ENCODE peak calls at places on chromosome 17, in five cellular contexts. C is HCT116, D is stomach, S is cardiac muscle cell, I is thoracic aorta. T is an unnamed sample.

GRCh38 chr17:68195667-68196393 is 52.0 kb upstream of the AMZ2 start:
- DNase-seq in D (no peak), I (no peak), C (no peak), S (peak; percentile 48), T (no peak)

GRCh38 chr17:82551779-82552457 is 32.4 kb downstream of the FOXK2 start:
- DNase-seq in I (peak; percentile 24), S (peak; percentile 76), D (peak; percentile 81), C (peak; percentile 67), T (peak; percentile 67)

GRCh38 chr17:63647065-63647725 is 25.0 kb downstream of the MAP3K3 start:
- DNase-seq in C (no peak), I (no peak), D (no peak), S (no peak), T (no peak)

GRCh38 chr17:12613566-12613965 is 52.1 kb upstream of the MYOCD start:
- DNase-seq in C (no peak), I (no peak), S (no peak), D (no peak), T (no peak)

GRCh38 chr17:2634361-2634960 is 41.0 kb downstream of the PAFAH1B1 start:
- DNase-seq in D (peak; percentile 38), C (peak; percentile 93), S (no peak), I (no peak), T (no peak)

GRCh38 chr17:76492250-76492988 is 8.8 kb downstream of the RHBDF2 start:
- DNase-seq in I (no peak), D (no peak), S (no peak), C (no peak), T (no peak)

GRCh38 chr17:39927928-39928867 is 666 bp downstream of the LRRC3C start:
- DNase-seq in C (no peak), S (peak; percentile 45), I (no peak), D (peak; percentile 46), T (no peak)

GRCh38 chr17:77592503-77592902 is 366.0 kb upstream of the TNRC6C start:
- DNase-seq in D (no peak), I (no peak), S (no peak), C (no peak), T (no peak)

GRCh38 chr17:54466875-54467274 is 433.8 kb upstream of the TOM1L1 start:
- DNase-seq in S (no peak), I (no peak), C (no peak), D (no peak), T (no peak)

GRCh38 chr17:77887110-77887463 is 71.4 kb upstream of the TNRC6C start:
- DNase-seq in C (no peak), S (no peak), D (no peak), I (no peak), T (no peak)

GRCh38 chr17:76477576-76477975 is 10.2 kb downstream of the AANAT start:
- DNase-seq in D (no peak), I (no peak), C (no peak), S (no peak), T (no peak)

GRCh38 chr17:64148699-64149098 is 18.8 kb upstream of the ERN1 start:
- DNase-seq in S (no peak), C (no peak), D (peak; percentile 41), I (no peak), T (no peak)

GRCh38 chr17:34665803-34666763 is 86.7 kb downstream of the TMEM132E start:
- DNase-seq in I (no peak), C (no peak), S (no peak), D (no peak), T (no peak)

GRCh38 chr17:82690786-82691489 is 7.6 kb downstream of the RAB40B start:
- DNase-seq in D (no peak), C (no peak), S (no peak), I (no peak), T (no peak)

GRCh38 chr17:66580601-66581385 is 254.1 kb upstream of the CACNG5 start:
- DNase-seq in D (peak; percentile 34), I (no peak), C (no peak), S (no peak), T (no peak)

GRCh38 chr17:35406568-35406967 is 25.7 kb downstream of the SLFN12 start:
- DNase-seq in C (no peak), I (no peak), S (no peak), D (no peak), T (no peak)

GRCh38 chr17:55264640-55265298 is at the start of gene HLF:
- DNase-seq in C (peak; percentile 58), D (peak; percentile 81), S (peak; percentile 91), I (no peak), T (peak; percentile 68)

GRCh38 chr17:63961355-63962207 is 11.1 kb downstream of the SCN4A start:
- DNase-seq in D (peak; percentile 44), C (peak; percentile 92), S (peak; percentile 91), I (no peak), T (no peak)

GRCh38 chr17:73393962-73394361 is 82.2 kb upstream of the CDC42EP4 start:
- DNase-seq in D (no peak), C (peak; percentile 16), I (no peak), S (no peak), T (no peak)

GRCh38 chr17:76446449-76447231 is 6.3 kb downstream of the UBE2O start:
- DNase-seq in I (no peak), C (peak; percentile 75), S (peak; percentile 79), D (peak; percentile 42), T (no peak)

GRCh38 chr17:43360376-43360738 is 38.4 kb upstream of the ARL4D start:
- DNase-seq in S (no peak), I (no peak), C (no peak), D (peak; percentile 59), T (peak; percentile 70)

GRCh38 chr17:7951143-7951792 is 19.3 kb downstream of the CNTROB start:
- DNase-seq in D (no peak), S (no peak), C (no peak), I (no peak), T (no peak)

GRCh38 chr17:75289832-75290337 is 652 bp upstream of the SLC25A19 start:
- DNase-seq in D (peak; percentile 67), S (peak; percentile 7), I (no peak), C (no peak), T (no peak)

GRCh38 chr17:2862197-2862596 is 66.0 kb downstream of the RAP1GAP2 start:
- DNase-seq in C (no peak), D (no peak), S (no peak), I (no peak), T (no peak)

GRCh38 chr17:19718613-19719364 is 2.4 kb upstream of the SLC47A2 start:
- DNase-seq in S (no peak), C (no peak), D (no peak), I (no peak), T (no peak)

GRCh38 chr17:75850928-75851692 is 4.0 kb downstream of the WBP2 start:
- DNase-seq in D (no peak), I (no peak), C (no peak), S (no peak), T (no peak)

GRCh38 chr17:55735784-55736405 is 13.2 kb upstream of the TMEM100 start:
- DNase-seq in S (peak; percentile 66), C (peak; percentile 49), D (no peak), I (no peak), T (no peak)

GRCh38 chr17:39641883-39642282 is 4.9 kb downstream of the STARD3 start:
- DNase-seq in C (no peak), I (no peak), D (no peak), S (no peak), T (no peak)

GRCh38 chr17:71200597-71200996 is 920.2 kb upstream of the SOX9 start:
- DNase-seq in I (no peak), S (no peak), D (no peak), C (no peak), T (no peak)

GRCh38 chr17:885971-886571 is 93.5 kb downstream of the NXN start:
- DNase-seq in D (peak; percentile 72), S (no peak), I (no peak), C (no peak), T (no peak)
- H3K4me1 ChIP-seq in D (peaks cover 26% of the 10 kb centered on the region), S (peaks cover 16% of the 10 kb centered on the region), I (peaks cover 44% of the 10 kb centered on the region), C (peaks cover 23% of the 10 kb centered on the region), T (no peaks in the 10 kb centered on the region)

GRCh38 chr17:9228408-9229159 is 207.3 kb downstream of the NTN1 start:
- DNase-seq in D (no peak), C (no peak), S (no peak), I (no peak), T (no peak)

GRCh38 chr17:9226130-9226793 is 205.0 kb downstream of the NTN1 start:
- DNase-seq in C (no peak), D (no peak), I (no peak), S (no peak), T (no peak)

GRCh38 chr17:9227819-9228407 is 206.6 kb downstream of the NTN1 start:
- DNase-seq in D (no peak), S (no peak), I (no peak), C (no peak), T (no peak)

GRCh38 chr17:9225305-9226101 is 204.2 kb downstream of the NTN1 start:
- DNase-seq in D (no peak), I (no peak), C (no peak), S (no peak), T (no peak)

GRCh38 chr17:9226794-9227135 is 205.5 kb downstream of the NTN1 start:
- DNase-seq in D (no peak), I (no peak), C (no peak), S (no peak), T (no peak)
- H3K4me3 ChIP-seq in D (no peak overlapping the region), I (no peak overlapping the region), C (no peak overlapping the region), S (no peak overlapping the region), T (no peak overlapping the region)

GRCh38 chr17:79819534-79820276 is 19.5 kb downstream of the CBX4 start:
- DNase-seq in S (no peak), D (no peak), C (no peak), I (no peak), T (no peak)

GRCh38 chr17:79819085-79819484 is 20.2 kb downstream of the CBX4 start:
- DNase-seq in C (no peak), S (no peak), D (no peak), I (no peak), T (no peak)

GRCh38 chr17:79822583-79823124 is 16.6 kb downstream of the CBX4 start:
- DNase-seq in I (no peak), C (no peak), D (no peak), S (no peak), T (no peak)

GRCh38 chr17:79821331-79822095 is 17.7 kb downstream of the CBX4 start:
- DNase-seq in I (no peak), S (no peak), D (no peak), C (no peak), T (no peak)

GRCh38 chr17:79820959-79821330 is 18.3 kb downstream of the CBX4 start:
- DNase-seq in I (no peak), D (no peak), S (no peak), C (no peak), T (no peak)
- H3K27me3 ChIP-seq in I (no peaks in the 10 kb centered on the region), D (peaks cover 9% of the 10 kb centered on the region), S (peaks cover 56% of the 10 kb centered on the region), C (no peaks in the 10 kb centered on the region), T (peaks cover 5% of the 10 kb centered on the region)

GRCh38 chr17:57506253-57506911 is 238.7 kb downstream of the CCDC182 start:
- DNase-seq in C (no peak), I (no peak), D (no peak), S (no peak), T (no peak)
- H3K4me1 ChIP-seq in C (peaks cover 2% of the 10 kb centered on the region), I (peaks cover 29% of the 10 kb centered on the region), D (peaks cover 4% of the 10 kb centered on the region), S (peaks cover 23% of the 10 kb centered on the region), T (no peaks in the 10 kb centered on the region)

DNA sequence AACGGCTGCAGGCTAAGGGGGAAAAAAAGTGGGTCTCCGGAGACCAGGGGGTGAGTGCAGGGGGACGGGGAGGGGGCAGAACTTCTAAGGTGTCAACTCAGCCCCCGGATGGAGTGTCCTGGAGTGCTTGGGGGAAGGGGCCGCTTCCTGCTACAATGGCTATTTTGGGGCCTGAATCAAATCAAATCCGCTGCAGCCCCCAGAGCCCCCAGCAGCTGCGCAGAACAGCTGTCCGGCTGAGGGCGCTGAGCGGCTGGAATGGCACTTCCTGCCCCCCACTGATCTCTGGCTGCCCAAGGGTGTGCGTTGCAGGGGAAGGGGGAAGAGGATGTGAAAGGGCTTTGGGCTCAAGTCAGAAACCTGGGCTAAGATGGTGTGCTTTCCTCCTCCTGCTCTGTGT is 24.2 kb upstream of the PHB1 start:
- DNase-seq in I (no peak), C (no peak), S (no peak), D (no peak), T (no peak)
- H3K4me3 ChIP-seq in I (no peak overlapping the region), C (no peak overlapping the region), S (no peak overlapping the region), D (no peak overlapping the region), T (no peak overlapping the region)

T was measured in CD8-positive, alpha-beta T cell.